ENCODE peak calls at places on chromosomes 7 and 10, in eight cellular contexts. E, N, L, B, V, I, P and J are unnamed samples.

GRCh38 chr7:159103382-159104187 is 41.1 kb downstream of the VIPR2 start:
- DNase-seq in E (no peak), N (no peak), L (no peak), B (peak), V (no peak), I (peak), P (peak), J (no peak)

GRCh38 chr10:102963237-102963886 is 45.3 kb downstream of the CNNM2 start:
- DNase-seq in E (no peak), N (peak), L (no peak), B (no peak), V (peak), I (no peak), P (no peak), J (no peak)

GRCh38 chr10:47063858-47064257 is 152.6 kb downstream of the PTPN20 start:
- DNase-seq in E (no peak), N (no peak), L (no peak), B (no peak), V (no peak), I (no peak), P (no peak), J (peak)

GRCh38 chr7:3028071-3028766 is 15.4 kb downstream of the CARD11 start:
- DNase-seq in E (no peak), N (peak), L (no peak), B (no peak), V (peak), I (peak), P (no peak), J (peak)

GRCh38 chr7:105876964-105877601 is 684 bp upstream of the ATXN7L1 start:
- DNase-seq in E (no peak), N (peak), L (peak), B (peak), V (peak), I (no peak), P (peak), J (no peak)

GRCh38 chr7:93262535-93262934 is 30.4 kb downstream of the VPS50 start:
- DNase-seq in E (no peak), N (no peak), L (no peak), B (no peak), V (no peak), I (no peak), P (no peak), J (no peak)

GRCh38 chr10:114551310-114551972 is 106.6 kb downstream of the ABLIM1 start:
- DNase-seq in E (peak), N (peak), L (peak), B (no peak), V (no peak), I (no peak), P (peak), J (peak)

GRCh38 chr7:148588891-148589215 is 1.7 kb upstream of the C7orf33 start:
- DNase-seq in E (no peak), N (no peak), L (no peak), B (no peak), V (no peak), I (no peak), P (no peak), J (no peak)

GRCh38 chr7:64951250-64951848 is 39.5 kb downstream of the ZNF117 start:
- DNase-seq in E (no peak), N (peak), L (no peak), B (no peak), V (peak), I (no peak), P (no peak), J (no peak)

GRCh38 chr10:61793760-61794713 is 107.5 kb upstream of the ARID5B start:
- DNase-seq in E (no peak), N (peak), L (no peak), B (no peak), V (no peak), I (no peak), P (no peak), J (no peak)

GRCh38 chr10:9301148-9301547 is 1246.7 kb downstream of the GATA3 start:
- DNase-seq in E (no peak), N (no peak), L (no peak), B (no peak), V (no peak), I (no peak), P (no peak), J (no peak)

GRCh38 chr7:55052081-55052480 is 33.3 kb downstream of the EGFR start:
- DNase-seq in E (no peak), N (peak), L (no peak), B (no peak), V (no peak), I (no peak), P (no peak), J (no peak)

GRCh38 chr7:2445047-2445446 is 31.2 kb downstream of the GRIFIN start:
- DNase-seq in E (no peak), N (no peak), L (no peak), B (no peak), V (no peak), I (no peak), P (no peak), J (no peak)

GRCh38 chr10:50334273-50334672 is 83.0 kb upstream of the ASAH2 start:
- DNase-seq in E (no peak), N (peak), L (no peak), B (no peak), V (no peak), I (no peak), P (no peak), J (no peak)

GRCh38 chr10:87038786-87039185 is 18.7 kb downstream of the FAM25A start:
- DNase-seq in E (no peak), N (no peak), L (no peak), B (no peak), V (no peak), I (no peak), P (no peak), J (no peak)

GRCh38 chr10:78776746-78777145 is 292.0 kb upstream of the ZMIZ1 start:
- DNase-seq in E (peak), N (no peak), L (no peak), B (no peak), V (no peak), I (no peak), P (peak), J (no peak)

GRCh38 chr7:21898265-21898930 is 47.3 kb downstream of the CDCA7L start:
- DNase-seq in E (no peak), N (no peak), L (no peak), B (no peak), V (no peak), I (no peak), P (no peak), J (no peak)

GRCh38 chr7:85094046-85094720 is 92.7 kb downstream of the SEMA3D start:
- DNase-seq in E (no peak), N (peak), L (no peak), B (no peak), V (no peak), I (no peak), P (no peak), J (no peak)

GRCh38 chr10:14250496-14250895 is 80.2 kb downstream of the FRMD4A start:
- DNase-seq in E (no peak), N (no peak), L (no peak), B (no peak), V (no peak), I (no peak), P (no peak), J (no peak)

GRCh38 chr10:52194188-52194587 is 119.9 kb upstream of the DKK1 start:
- DNase-seq in E (no peak), N (no peak), L (no peak), B (no peak), V (no peak), I (no peak), P (no peak), J (no peak)

GRCh38 chr10:110811791-110812581 is 59.7 kb upstream of the PDCD4 start:
- DNase-seq in E (no peak), N (no peak), L (no peak), B (no peak), V (no peak), I (no peak), P (no peak), J (no peak)

GRCh38 chr7:3300221-3300650 is 816 bp upstream of the SDK1 start:
- DNase-seq in E (no peak), N (peak), L (no peak), B (peak), V (no peak), I (no peak), P (no peak), J (no peak)

GRCh38 chr7:123199869-123200268 is at the start of gene SLC13A1:
- DNase-seq in E (no peak), N (no peak), L (no peak), B (no peak), V (no peak), I (no peak), P (no peak), J (no peak)

GRCh38 chr7:78770422-78771410 is 682.8 kb downstream of the MAGI2 start:
- DNase-seq in E (no peak), N (peak), L (no peak), B (no peak), V (no peak), I (no peak), P (no peak), J (peak)

GRCh38 chr7:26668821-26669220 is 195.6 kb downstream of the SKAP2 start:
- DNase-seq in E (no peak), N (no peak), L (no peak), B (no peak), V (no peak), I (no peak), P (no peak), J (no peak)

GRCh38 chr7:130933919-130934318 is 199.9 kb upstream of the KLF14 start:
- DNase-seq in E (no peak), N (no peak), L (no peak), B (no peak), V (no peak), I (no peak), P (no peak), J (no peak)
- H3K4me3 ChIP-seq in E (no peak), N (no peak), L (no peak), B (no peak), V (no peak), I (no peak), P (no peak), J (no peak)

DNA sequence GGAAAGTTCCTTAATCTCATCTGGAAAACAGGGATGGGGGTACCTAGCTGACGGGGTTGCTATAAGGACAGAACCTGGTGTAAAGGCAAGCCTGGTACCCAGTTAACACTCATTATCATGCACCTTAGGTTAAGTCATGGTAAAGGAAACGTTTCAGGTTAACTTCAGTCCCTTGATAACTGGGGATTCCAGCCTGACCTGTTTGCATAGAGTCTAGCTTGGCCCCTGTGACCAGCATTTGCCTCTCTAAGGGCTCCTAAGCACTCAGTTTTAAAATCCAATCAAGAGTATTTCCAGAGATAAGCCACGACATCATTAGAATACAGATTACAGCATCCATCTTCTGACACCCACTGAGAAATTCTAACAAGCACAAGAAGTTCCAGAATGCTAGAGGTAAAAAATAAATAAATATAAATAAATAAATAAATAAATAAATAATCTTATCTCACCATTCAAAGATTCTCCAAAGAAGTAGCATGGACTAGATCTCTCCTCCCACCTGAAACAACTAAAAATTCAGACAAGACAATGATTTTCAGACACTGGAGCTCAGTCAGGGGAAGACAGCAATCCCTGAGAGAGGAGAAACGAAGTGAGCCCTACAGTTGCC is 184.6 kb downstream of the KCNMA1 start:
- DNase-seq in E (no peak), N (no peak), L (no peak), B (no peak), V (no peak), I (no peak), P (no peak), J (no peak)
- TF ChIP-seq POLR2A in E (no peak), N (no peak), L (no peak), B (no peak), V (no peak), I (no peak), P (no peak), J (no peak)

GRCh38 chr7:141381794-141382453 is 169.3 kb upstream of the AGK start:
- DNase-seq in E (no peak), N (no peak), L (no peak), B (no peak), V (no peak), I (no peak), P (no peak), J (no peak)
- H3K4me3 ChIP-seq in E (no peak), N (no peak), L (no peak), B (no peak), V (no peak), I (no peak), P (no peak), J (no peak)

GRCh38 chr7:44796504-44797328 is at the start of gene PPIA:
- DNase-seq in E (peak), N (peak), L (peak), B (peak), V (peak), I (peak), P (peak), J (peak)
- TF ChIP-seq POLR2A in E (peak), N (peak), L (peak), B (peak), V (peak), I (peak), P (peak), J (peak)